ENCODE peak calls at places on chromosomes 16 and 17, in six cellular contexts. One of them, this sample, is unnamed.

GRCh38 chr16:84183911-84184310 is 2.9 kb downstream of the TAF1C start:
- DNase-seq in PC-9: no peak
- DNase-seq in ELF-1: no peak
- DNase-seq in SK-N-DZ: no peak
- DNase-seq in brain microvascular endothelial cell: no peak
- DNase-seq in NCI-H1417: no peak
- DNase-seq in this sample: no peak

GRCh38 chr16:52546291-52546941 is 527 bp downstream of the TOX3 start:
- DNase-seq in NCI-H1417: peak
- DNase-seq in brain microvascular endothelial cell: no peak
- DNase-seq in SK-N-DZ: peak
- DNase-seq in PC-9: no peak
- DNase-seq in ELF-1: peak
- DNase-seq in this sample: peak

GRCh38 chr16:85055503-85056210 is 28.1 kb downstream of the KIAA0513 start:
- DNase-seq in NCI-H1417: no peak
- DNase-seq in brain microvascular endothelial cell: peak
- DNase-seq in SK-N-DZ: no peak
- DNase-seq in PC-9: peak
- DNase-seq in ELF-1: peak
- DNase-seq in this sample: no peak

GRCh38 chr17:3761061-3761917 is 37.6 kb downstream of the HASPIN start:
- DNase-seq in brain microvascular endothelial cell: no peak
- DNase-seq in NCI-H1417: no peak
- DNase-seq in ELF-1: no peak
- DNase-seq in PC-9: no peak
- DNase-seq in SK-N-DZ: no peak
- DNase-seq in this sample: no peak

GRCh38 chr16:3007957-3008748 is 4.6 kb upstream of the CLDN9 start:
- DNase-seq in brain microvascular endothelial cell: no peak
- DNase-seq in NCI-H1417: no peak
- DNase-seq in SK-N-DZ: no peak
- DNase-seq in PC-9: no peak
- DNase-seq in ELF-1: peak
- DNase-seq in this sample: peak

GRCh38 chr16:84810518-84811273 is 9.1 kb upstream of the CRISPLD2 start:
- DNase-seq in PC-9: no peak
- DNase-seq in brain microvascular endothelial cell: no peak
- DNase-seq in ELF-1: no peak
- DNase-seq in NCI-H1417: no peak
- DNase-seq in SK-N-DZ: no peak
- DNase-seq in this sample: no peak

GRCh38 chr17:29645516-29646051 is 22.9 kb upstream of the CORO6 start:
- DNase-seq in ELF-1: no peak
- DNase-seq in SK-N-DZ: peak
- DNase-seq in NCI-H1417: no peak
- DNase-seq in PC-9: no peak
- DNase-seq in brain microvascular endothelial cell: peak
- DNase-seq in this sample: no peak

GRCh38 chr17:31722251-31723056 is 136.6 kb downstream of the COPRS start:
- DNase-seq in SK-N-DZ: no peak
- DNase-seq in brain microvascular endothelial cell: peak
- DNase-seq in NCI-H1417: no peak
- DNase-seq in PC-9: no peak
- DNase-seq in ELF-1: no peak
- DNase-seq in this sample: no peak

GRCh38 chr17:305090-305976 is 47.3 kb downstream of the RPH3AL start:
- DNase-seq in PC-9: no peak
- DNase-seq in NCI-H1417: no peak
- DNase-seq in ELF-1: no peak
- DNase-seq in brain microvascular endothelial cell: no peak
- DNase-seq in SK-N-DZ: no peak
- DNase-seq in this sample: no peak

GRCh38 chr16:86387461-86388440 is 122.6 kb upstream of the FOXF1 start:
- DNase-seq in PC-9: no peak
- DNase-seq in ELF-1: no peak
- DNase-seq in SK-N-DZ: no peak
- DNase-seq in brain microvascular endothelial cell: peak
- DNase-seq in NCI-H1417: no peak
- DNase-seq in this sample: no peak

GRCh38 chr17:63622571-63623390 is 564 bp downstream of the MAP3K3 start:
- DNase-seq in SK-N-DZ: peak
- DNase-seq in NCI-H1417: peak
- DNase-seq in PC-9: peak
- DNase-seq in brain microvascular endothelial cell: peak
- DNase-seq in ELF-1: peak
- DNase-seq in this sample: peak

GRCh38 chr17:56982312-56982711 is 4.4 kb downstream of the SCPEP1 start:
- DNase-seq in SK-N-DZ: no peak
- DNase-seq in brain microvascular endothelial cell: no peak
- DNase-seq in PC-9: no peak
- DNase-seq in ELF-1: no peak
- DNase-seq in NCI-H1417: no peak
- DNase-seq in this sample: no peak

GRCh38 chr17:48596000-48596734 is 2.6 kb upstream of the HOXB5 start:
- DNase-seq in ELF-1: peak
- DNase-seq in PC-9: no peak
- DNase-seq in brain microvascular endothelial cell: no peak
- DNase-seq in NCI-H1417: peak
- DNase-seq in SK-N-DZ: no peak
- DNase-seq in this sample: no peak

GRCh38 chr17:77313831-77314230 is 173.1 kb downstream of the SEC14L1 start:
- DNase-seq in brain microvascular endothelial cell: no peak
- DNase-seq in NCI-H1417: no peak
- DNase-seq in PC-9: no peak
- DNase-seq in ELF-1: no peak
- DNase-seq in SK-N-DZ: no peak
- DNase-seq in this sample: no peak

GRCh38 chr17:47621293-47622178 is 28.2 kb upstream of the KPNB1 start:
- DNase-seq in NCI-H1417: no peak
- DNase-seq in SK-N-DZ: no peak
- DNase-seq in ELF-1: peak
- DNase-seq in brain microvascular endothelial cell: peak
- DNase-seq in PC-9: peak
- DNase-seq in this sample: peak

GRCh38 chr17:36778458-36778857 is 158.8 kb upstream of the LHX1 start:
- DNase-seq in SK-N-DZ: no peak
- DNase-seq in ELF-1: peak
- DNase-seq in PC-9: peak
- DNase-seq in NCI-H1417: no peak
- DNase-seq in brain microvascular endothelial cell: no peak
- DNase-seq in this sample: no peak

GRCh38 chr16:88809676-88810165 is 2.0 kb downstream of the APRT start:
- DNase-seq in ELF-1: no peak
- DNase-seq in PC-9: no peak
- DNase-seq in NCI-H1417: peak
- DNase-seq in SK-N-DZ: no peak
- DNase-seq in brain microvascular endothelial cell: no peak
- DNase-seq in this sample: no peak

GRCh38 chr17:39231587-39232551 is 6.1 kb upstream of the STAC2 start:
- DNase-seq in brain microvascular endothelial cell: peak
- DNase-seq in PC-9: no peak
- DNase-seq in ELF-1: peak
- DNase-seq in SK-N-DZ: peak
- DNase-seq in NCI-H1417: peak
- DNase-seq in this sample: peak

GRCh38 chr17:32483451-32484019 is 3.3 kb upstream of the CDK5R1 start:
- DNase-seq in PC-9: peak
- DNase-seq in ELF-1: peak
- DNase-seq in SK-N-DZ: peak
- DNase-seq in brain microvascular endothelial cell: peak
- DNase-seq in NCI-H1417: peak
- DNase-seq in this sample: peak

GRCh38 chr17:15386083-15386482 is 44.7 kb upstream of the TEKT3 start:
- DNase-seq in brain microvascular endothelial cell: no peak
- DNase-seq in NCI-H1417: no peak
- DNase-seq in ELF-1: no peak
- DNase-seq in PC-9: no peak
- DNase-seq in SK-N-DZ: no peak
- DNase-seq in this sample: no peak

GRCh38 chr16:65071371-65072311 is 50.2 kb downstream of the CDH11 start:
- DNase-seq in PC-9: no peak
- DNase-seq in ELF-1: no peak
- DNase-seq in SK-N-DZ: no peak
- DNase-seq in NCI-H1417: no peak
- DNase-seq in brain microvascular endothelial cell: peak
- DNase-seq in this sample: no peak

GRCh38 chr17:64448665-64449512 is at the start of gene MILR1:
- DNase-seq in ELF-1: no peak
- DNase-seq in NCI-H1417: no peak
- DNase-seq in PC-9: peak
- DNase-seq in brain microvascular endothelial cell: peak
- DNase-seq in SK-N-DZ: no peak
- DNase-seq in this sample: no peak

GRCh38 chr16:76441886-76442285 is 164.7 kb downstream of the CNTNAP4 start:
- DNase-seq in NCI-H1417: peak
- DNase-seq in SK-N-DZ: no peak
- DNase-seq in PC-9: no peak
- DNase-seq in ELF-1: no peak
- DNase-seq in brain microvascular endothelial cell: no peak
- DNase-seq in this sample: no peak

GRCh38 chr16:53022374-53022773 is 30.3 kb downstream of the CHD9NB start:
- DNase-seq in PC-9: peak
- DNase-seq in SK-N-DZ: peak
- DNase-seq in brain microvascular endothelial cell: peak
- DNase-seq in NCI-H1417: peak
- DNase-seq in ELF-1: peak
- DNase-seq in this sample: peak

GRCh38 chr17:80270836-80271235 is 10.2 kb downstream of the RNF213 start:
- DNase-seq in ELF-1: peak
- DNase-seq in NCI-H1417: peak
- DNase-seq in brain microvascular endothelial cell: peak
- DNase-seq in PC-9: peak
- DNase-seq in SK-N-DZ: peak
- DNase-seq in this sample: peak

GRCh38 chr16:78939600-78939999 is 660.9 kb downstream of the MAF start:
- DNase-seq in brain microvascular endothelial cell: no peak
- DNase-seq in ELF-1: no peak
- DNase-seq in SK-N-DZ: no peak
- DNase-seq in NCI-H1417: no peak
- DNase-seq in PC-9: no peak
- DNase-seq in this sample: no peak

GRCh38 chr16:16093625-16094332 is 129.5 kb downstream of the ABCC6 start:
- DNase-seq in SK-N-DZ: no peak
- DNase-seq in brain microvascular endothelial cell: no peak
- DNase-seq in ELF-1: no peak
- DNase-seq in NCI-H1417: no peak
- DNase-seq in PC-9: no peak
- DNase-seq in this sample: no peak

GRCh38 chr16:65318138-65318537 is 196.3 kb upstream of the CDH11 start:
- DNase-seq in brain microvascular endothelial cell: no peak
- DNase-seq in ELF-1: peak
- DNase-seq in SK-N-DZ: peak
- DNase-seq in PC-9: no peak
- DNase-seq in NCI-H1417: no peak
- DNase-seq in this sample: peak

GRCh38 chr17:7634384-7634783 is 4.4 kb downstream of the SHBG start:
- DNase-seq in brain microvascular endothelial cell: peak
- DNase-seq in SK-N-DZ: peak
- DNase-seq in NCI-H1417: peak
- DNase-seq in PC-9: peak
- DNase-seq in ELF-1: peak
- DNase-seq in this sample: peak

GRCh38 chr17:30323895-30324319 is 9.9 kb downstream of the TMIGD1 start:
- DNase-seq in ELF-1: no peak
- DNase-seq in NCI-H1417: peak
- DNase-seq in SK-N-DZ: no peak
- DNase-seq in PC-9: no peak
- DNase-seq in brain microvascular endothelial cell: peak
- DNase-seq in this sample: no peak

GRCh38 chr17:78488867-78489634 is 88.1 kb downstream of the DNAH17 start:
- DNase-seq in NCI-H1417: no peak
- DNase-seq in ELF-1: peak
- DNase-seq in brain microvascular endothelial cell: no peak
- DNase-seq in PC-9: no peak
- DNase-seq in SK-N-DZ: no peak
- DNase-seq in this sample: peak

GRCh38 chr16:627458-628239 is 3.1 kb upstream of the WFIKKN1 start:
- DNase-seq in PC-9: peak
- DNase-seq in SK-N-DZ: no peak
- DNase-seq in brain microvascular endothelial cell: no peak
- DNase-seq in NCI-H1417: peak
- DNase-seq in ELF-1: no peak
- DNase-seq in this sample: no peak

GRCh38 chr16:67718668-67719047 is 458 bp downstream of the GFOD2 start:
- DNase-seq in ELF-1: peak
- DNase-seq in SK-N-DZ: no peak
- DNase-seq in brain microvascular endothelial cell: no peak
- DNase-seq in PC-9: no peak
- DNase-seq in NCI-H1417: peak
- DNase-seq in this sample: peak

GRCh38 chr17:17700251-17700969 is 19.2 kb downstream of the RAI1 start:
- DNase-seq in NCI-H1417: peak
- DNase-seq in brain microvascular endothelial cell: no peak
- DNase-seq in SK-N-DZ: no peak
- DNase-seq in ELF-1: peak
- DNase-seq in PC-9: no peak
- DNase-seq in this sample: peak

GRCh38 chr17:36529121-36529520 is 5.5 kb downstream of the MYO19 start:
- DNase-seq in PC-9: no peak
- DNase-seq in NCI-H1417: no peak
- DNase-seq in brain microvascular endothelial cell: peak
- DNase-seq in ELF-1: no peak
- DNase-seq in SK-N-DZ: no peak
- DNase-seq in this sample: no peak

GRCh38 chr17:45147102-45147580 is 1.1 kb upstream of the HEXIM1 start:
- DNase-seq in PC-9: no peak
- DNase-seq in ELF-1: peak
- DNase-seq in SK-N-DZ: peak
- DNase-seq in brain microvascular endothelial cell: peak
- DNase-seq in NCI-H1417: peak
- DNase-seq in this sample: peak

This sample was measured in GM23338.